ENCODE peak calls at places on chromosomes 1 and 21, in seven cellular contexts. One of them, this sample, is unnamed.

GRCh38 chr1:155008015-155008941 is 5.7 kb downstream of the ZBTB7B start:
- DNase-seq in stomach: no peak
- DNase-seq in kidney epithelial cell: no peak
- DNase-seq in foreskin fibroblast: no peak
- DNase-seq in NB4: peak; percentile 78
- DNase-seq in PC-3: no peak
- DNase-seq in fibroblast of pulmonary artery: no peak
- DNase-seq in this sample: no peak

GRCh38 chr21:38171723-38172344 is 85.0 kb upstream of the KCNJ15 start:
- DNase-seq in foreskin fibroblast: peak; percentile 56
- DNase-seq in kidney epithelial cell: peak; percentile 80
- DNase-seq in stomach: no peak
- DNase-seq in PC-3: peak; percentile 55
- DNase-seq in NB4: peak; percentile 5
- DNase-seq in fibroblast of pulmonary artery: peak; percentile 41
- DNase-seq in this sample: no peak

GRCh38 chr1:74502432-74502831 is 10.0 kb downstream of the LRRC53 start:
- DNase-seq in foreskin fibroblast: peak; percentile 3
- DNase-seq in PC-3: peak; percentile 61
- DNase-seq in NB4: peak; percentile 57
- DNase-seq in kidney epithelial cell: peak; percentile 21
- DNase-seq in fibroblast of pulmonary artery: peak; percentile 58
- DNase-seq in stomach: no peak
- DNase-seq in this sample: no peak

GRCh38 chr1:35708179-35708891 is 10.3 kb downstream of the C1orf216 start:
- DNase-seq in stomach: no peak
- DNase-seq in NB4: no peak
- DNase-seq in kidney epithelial cell: no peak
- DNase-seq in PC-3: no peak
- DNase-seq in fibroblast of pulmonary artery: no peak
- DNase-seq in foreskin fibroblast: peak; percentile 31
- DNase-seq in this sample: no peak

GRCh38 chr1:41642922-41643321 is 158.4 kb upstream of the EDN2 start:
- DNase-seq in fibroblast of pulmonary artery: no peak
- DNase-seq in foreskin fibroblast: no peak
- DNase-seq in PC-3: no peak
- DNase-seq in stomach: no peak
- DNase-seq in NB4: no peak
- DNase-seq in kidney epithelial cell: no peak
- DNase-seq in this sample: no peak

GRCh38 chr1:209613351-209614150 is 30.0 kb downstream of the CAMK1G start:
- DNase-seq in NB4: no peak
- DNase-seq in fibroblast of pulmonary artery: no peak
- DNase-seq in PC-3: no peak
- DNase-seq in foreskin fibroblast: no peak
- DNase-seq in kidney epithelial cell: no peak
- DNase-seq in stomach: no peak
- DNase-seq in this sample: no peak

GRCh38 chr1:188325211-188325610 is 1496.5 kb downstream of the PLA2G4A start:
- DNase-seq in stomach: no peak
- DNase-seq in fibroblast of pulmonary artery: no peak
- DNase-seq in PC-3: no peak
- DNase-seq in foreskin fibroblast: no peak
- DNase-seq in NB4: no peak
- DNase-seq in kidney epithelial cell: no peak
- DNase-seq in this sample: no peak

GRCh38 chr1:32865639-32866038 is 5.1 kb downstream of the FNDC5 start:
- DNase-seq in kidney epithelial cell: no peak
- DNase-seq in stomach: no peak
- DNase-seq in NB4: no peak
- DNase-seq in PC-3: no peak
- DNase-seq in fibroblast of pulmonary artery: no peak
- DNase-seq in foreskin fibroblast: no peak
- DNase-seq in this sample: no peak

GRCh38 chr1:67659229-67659628 is 25.8 kb upstream of the GADD45A start:
- DNase-seq in PC-3: no peak
- DNase-seq in foreskin fibroblast: no peak
- DNase-seq in NB4: no peak
- DNase-seq in kidney epithelial cell: no peak
- DNase-seq in stomach: no peak
- DNase-seq in fibroblast of pulmonary artery: no peak
- DNase-seq in this sample: no peak

GRCh38 chr1:24442764-24443163 is 27.2 kb downstream of the NIPAL3 start:
- DNase-seq in PC-3: no peak
- DNase-seq in NB4: no peak
- DNase-seq in stomach: no peak
- DNase-seq in kidney epithelial cell: no peak
- DNase-seq in foreskin fibroblast: peak; percentile 74
- DNase-seq in fibroblast of pulmonary artery: peak; percentile 66
- DNase-seq in this sample: no peak

GRCh38 chr1:222454782-222455181 is 93.1 kb downstream of the HHIPL2 start:
- DNase-seq in stomach: no peak
- DNase-seq in PC-3: no peak
- DNase-seq in NB4: no peak
- DNase-seq in foreskin fibroblast: peak; percentile 90
- DNase-seq in kidney epithelial cell: no peak
- DNase-seq in fibroblast of pulmonary artery: no peak
- DNase-seq in this sample: no peak

GRCh38 chr1:194598098-194598497 is 1411.7 kb upstream of the B3GALT2 start:
- DNase-seq in NB4: no peak
- DNase-seq in fibroblast of pulmonary artery: no peak
- DNase-seq in foreskin fibroblast: no peak
- DNase-seq in kidney epithelial cell: no peak
- DNase-seq in PC-3: no peak
- DNase-seq in stomach: no peak
- DNase-seq in this sample: no peak

GRCh38 chr1:31910933-31911332 is 27.2 kb downstream of the PTP4A2 start:
- DNase-seq in kidney epithelial cell: no peak
- DNase-seq in fibroblast of pulmonary artery: peak; percentile 14
- DNase-seq in NB4: peak; percentile 44
- DNase-seq in PC-3: no peak
- DNase-seq in foreskin fibroblast: no peak
- DNase-seq in stomach: no peak
- DNase-seq in this sample: no peak

GRCh38 chr1:228339059-228339704 is 67.5 kb downstream of the TRIM11 start:
- DNase-seq in PC-3: no peak
- DNase-seq in fibroblast of pulmonary artery: no peak
- DNase-seq in stomach: no peak
- DNase-seq in kidney epithelial cell: no peak
- DNase-seq in foreskin fibroblast: no peak
- DNase-seq in NB4: no peak
- DNase-seq in this sample: no peak

GRCh38 chr1:20357796-20358195 is 67.1 kb downstream of the VWA5B1 start:
- DNase-seq in stomach: no peak
- DNase-seq in kidney epithelial cell: no peak
- DNase-seq in fibroblast of pulmonary artery: no peak
- DNase-seq in NB4: no peak
- DNase-seq in PC-3: no peak
- DNase-seq in foreskin fibroblast: no peak
- DNase-seq in this sample: no peak

GRCh38 chr1:48333316-48333715 is 110.8 kb downstream of the SLC5A9 start:
- DNase-seq in foreskin fibroblast: peak; percentile 60
- DNase-seq in NB4: no peak
- DNase-seq in fibroblast of pulmonary artery: no peak
- DNase-seq in PC-3: no peak
- DNase-seq in kidney epithelial cell: no peak
- DNase-seq in stomach: no peak
- DNase-seq in this sample: no peak

GRCh38 chr1:234871710-234872262 is 256.9 kb downstream of the TOMM20 start:
- DNase-seq in fibroblast of pulmonary artery: peak; percentile 64
- DNase-seq in PC-3: no peak
- DNase-seq in foreskin fibroblast: no peak
- DNase-seq in NB4: no peak
- DNase-seq in kidney epithelial cell: no peak
- DNase-seq in stomach: no peak
- DNase-seq in this sample: peak; percentile 98

GRCh38 chr1:11176081-11176706 is 13.0 kb upstream of the ANGPTL7 start:
- DNase-seq in stomach: no peak
- DNase-seq in foreskin fibroblast: peak; percentile 84
- DNase-seq in kidney epithelial cell: no peak
- DNase-seq in fibroblast of pulmonary artery: no peak
- DNase-seq in PC-3: no peak
- DNase-seq in NB4: no peak
- DNase-seq in this sample: no peak

GRCh38 chr1:18300376-18300775 is 180.4 kb upstream of the KLHDC7A start:
- DNase-seq in foreskin fibroblast: no peak
- DNase-seq in fibroblast of pulmonary artery: no peak
- DNase-seq in NB4: no peak
- DNase-seq in kidney epithelial cell: no peak
- DNase-seq in PC-3: no peak
- DNase-seq in stomach: no peak
- DNase-seq in this sample: no peak

GRCh38 chr1:119593836-119594235 is 54.2 kb downstream of the ZNF697 start:
- DNase-seq in fibroblast of pulmonary artery: no peak
- DNase-seq in PC-3: no peak
- DNase-seq in foreskin fibroblast: no peak
- DNase-seq in NB4: no peak
- DNase-seq in kidney epithelial cell: no peak
- DNase-seq in stomach: no peak
- DNase-seq in this sample: no peak

GRCh38 chr1:234970731-234971476 is 157.7 kb downstream of the TOMM20 start:
- DNase-seq in fibroblast of pulmonary artery: peak; percentile 96
- DNase-seq in foreskin fibroblast: peak; percentile 96
- DNase-seq in NB4: peak; percentile 81
- DNase-seq in kidney epithelial cell: no peak
- DNase-seq in PC-3: peak; percentile 29
- DNase-seq in stomach: peak; percentile 50
- DNase-seq in this sample: peak; percentile 71

GRCh38 chr21:32412998-32413504 is 545 bp downstream of the EVA1C start:
- DNase-seq in NB4: no peak
- DNase-seq in fibroblast of pulmonary artery: peak; percentile 50
- DNase-seq in PC-3: peak; percentile 65
- DNase-seq in foreskin fibroblast: peak; percentile 46
- DNase-seq in stomach: peak; percentile 57
- DNase-seq in kidney epithelial cell: no peak
- DNase-seq in this sample: no peak

GRCh38 chr1:231420959-231421615 is 1.0 kb downstream of the EGLN1 start:
- DNase-seq in stomach: peak; percentile 52
- DNase-seq in kidney epithelial cell: no peak
- DNase-seq in PC-3: peak; percentile 45
- DNase-seq in NB4: peak; percentile 75
- DNase-seq in fibroblast of pulmonary artery: peak; percentile 48
- DNase-seq in foreskin fibroblast: peak; percentile 67
- DNase-seq in this sample: no peak

GRCh38 chr1:195415584-195415983 is 1192.7 kb downstream of the KCNT2 start:
- DNase-seq in fibroblast of pulmonary artery: no peak
- DNase-seq in foreskin fibroblast: peak; percentile 40
- DNase-seq in PC-3: no peak
- DNase-seq in stomach: no peak
- DNase-seq in NB4: no peak
- DNase-seq in kidney epithelial cell: no peak
- DNase-seq in this sample: no peak

GRCh38 chr1:211648336-211648735 is 27.1 kb downstream of the NEK2 start:
- DNase-seq in PC-3: peak; percentile 82
- DNase-seq in foreskin fibroblast: no peak
- DNase-seq in kidney epithelial cell: peak; percentile 56
- DNase-seq in stomach: peak; percentile 43
- DNase-seq in NB4: no peak
- DNase-seq in fibroblast of pulmonary artery: peak; percentile 72
- DNase-seq in this sample: peak; percentile 50

GRCh38 chr1:160095382-160096105 is 2.9 kb downstream of the IGSF8 start:
- DNase-seq in PC-3: no peak
- DNase-seq in kidney epithelial cell: no peak
- DNase-seq in stomach: no peak
- DNase-seq in NB4: no peak
- DNase-seq in fibroblast of pulmonary artery: no peak
- DNase-seq in foreskin fibroblast: no peak
- DNase-seq in this sample: no peak

DNA sequence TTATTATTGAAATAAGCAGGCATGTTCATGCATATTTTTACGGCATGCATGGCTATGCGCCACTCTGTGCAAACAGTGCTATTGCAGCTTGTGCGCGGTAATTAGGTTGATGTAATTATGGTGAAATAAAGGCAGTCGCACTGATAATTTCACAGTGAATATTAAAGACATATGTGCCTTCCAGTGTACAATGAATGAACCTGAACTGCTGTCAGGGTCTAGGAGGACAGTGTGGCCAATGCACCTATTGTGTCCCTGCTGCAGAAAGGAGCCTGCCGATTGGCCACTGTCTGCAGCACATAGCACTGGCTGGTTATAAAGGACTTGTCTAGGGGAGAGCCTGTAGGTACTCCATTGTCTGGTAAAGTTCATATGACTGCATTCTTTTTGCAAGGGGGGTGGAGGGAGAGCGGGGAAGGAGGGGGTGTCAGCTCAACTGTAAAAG is 340.4 kb downstream of the USP25 start:
- DNase-seq in kidney epithelial cell: no peak
- DNase-seq in stomach: no peak
- DNase-seq in PC-3: peak; percentile 23
- DNase-seq in NB4: no peak
- DNase-seq in fibroblast of pulmonary artery: no peak
- DNase-seq in foreskin fibroblast: peak; percentile 48
- DNase-seq in this sample: no peak
- TF ChIP-seq CTCF in kidney epithelial cell: no peak
- TF ChIP-seq CTCF in stomach: no peak
- TF ChIP-seq CTCF in PC-3: peak; percentile 16
- TF ChIP-seq CTCF in NB4: no peak
- TF ChIP-seq CTCF in fibroblast of pulmonary artery: no peak
- TF ChIP-seq CTCF in foreskin fibroblast: no peak
- TF ChIP-seq CTCF in this sample: no peak

GRCh38 chr1:111197598-111198289 is 2.7 kb downstream of the DENND2D start:
- DNase-seq in PC-3: peak; percentile 38
- DNase-seq in fibroblast of pulmonary artery: no peak
- DNase-seq in stomach: no peak
- DNase-seq in foreskin fibroblast: peak; percentile 56
- DNase-seq in kidney epithelial cell: no peak
- DNase-seq in NB4: peak; percentile 73
- DNase-seq in this sample: no peak
- H3K4me3 ChIP-seq in PC-3: no peak overlapping the region
- H3K4me3 ChIP-seq in fibroblast of pulmonary artery: no peak overlapping the region
- H3K4me3 ChIP-seq in stomach: no peak overlapping the region
- H3K4me3 ChIP-seq in foreskin fibroblast: no peak overlapping the region
- H3K4me3 ChIP-seq in kidney epithelial cell: no peak overlapping the region
- H3K4me3 ChIP-seq in NB4: no peak overlapping the region
- H3K4me3 ChIP-seq in this sample: no peak overlapping the region

DNA sequence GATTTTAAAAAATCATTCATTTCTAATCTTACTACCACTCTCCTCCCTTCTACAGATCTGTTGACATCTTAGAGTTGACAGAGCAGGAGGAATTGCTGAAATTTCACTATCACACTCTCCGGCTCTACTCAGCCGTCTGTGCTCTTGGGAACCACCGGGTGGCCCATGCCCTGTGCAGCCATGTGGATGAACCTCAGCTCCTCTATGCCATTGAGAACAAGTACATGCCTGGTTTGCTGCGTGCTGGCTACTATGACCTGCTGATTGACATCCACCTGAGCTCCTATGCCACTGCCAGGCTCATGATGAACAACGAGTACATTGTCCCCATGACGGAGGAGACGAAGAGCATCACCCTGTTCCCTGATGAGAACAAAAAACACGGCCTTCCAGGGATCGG is 276.7 kb downstream of the ZP4 start:
- DNase-seq in PC-3: no peak
- DNase-seq in NB4: no peak
- DNase-seq in fibroblast of pulmonary artery: no peak
- DNase-seq in stomach: no peak
- DNase-seq in kidney epithelial cell: no peak
- DNase-seq in foreskin fibroblast: no peak
- DNase-seq in this sample: no peak
- TF ChIP-seq CTCF in PC-3: no peak
- TF ChIP-seq CTCF in NB4: no peak
- TF ChIP-seq CTCF in fibroblast of pulmonary artery: no peak
- TF ChIP-seq CTCF in stomach: no peak
- TF ChIP-seq CTCF in kidney epithelial cell: no peak
- TF ChIP-seq CTCF in foreskin fibroblast: no peak
- TF ChIP-seq CTCF in this sample: no peak

GRCh38 chr1:2443285-2444137 is 31.1 kb upstream of the PEX10 start:
- DNase-seq in foreskin fibroblast: peak; percentile 71
- DNase-seq in fibroblast of pulmonary artery: no peak
- DNase-seq in NB4: no peak
- DNase-seq in kidney epithelial cell: no peak
- DNase-seq in PC-3: peak; percentile 32
- DNase-seq in stomach: no peak
- DNase-seq in this sample: no peak
- H3K4me3 ChIP-seq in foreskin fibroblast: no peak overlapping the region
- H3K4me3 ChIP-seq in fibroblast of pulmonary artery: no peak overlapping the region
- H3K4me3 ChIP-seq in NB4: no peak overlapping the region
- H3K4me3 ChIP-seq in kidney epithelial cell: no peak overlapping the region
- H3K4me3 ChIP-seq in PC-3: no peak overlapping the region
- H3K4me3 ChIP-seq in stomach: no peak overlapping the region
- H3K4me3 ChIP-seq in this sample: peak overlapping the region; percentile 27

This sample was measured in retinal pigment epithelial cell.